ENCODE peak calls at places on chromosomes 2 and 18, in four cellular contexts. B, D, S and Z are unnamed samples.

GRCh38 chr2:159710601-159711180 is 1.6 kb upstream of the MARCHF7 start:
- DNase-seq in B (no peak), D (no peak), S (no peak), Z (no peak)

GRCh38 chr2:179884193-179884592 is 22.8 kb upstream of the ZNF385B start:
- DNase-seq in B (no peak), D (no peak), S (no peak), Z (no peak)

GRCh38 chr2:60512063-60512622 is 41.3 kb downstream of the BCL11A start:
- DNase-seq in B (no peak), D (no peak), S (no peak), Z (no peak)

GRCh38 chr18:13364721-13365205 is 146.2 kb downstream of the LDLRAD4 start:
- DNase-seq in B (no peak), D (no peak), S (no peak), Z (no peak)

GRCh38 chr18:42545825-42546224 is 569.7 kb downstream of the RIT2 start:
- DNase-seq in B (no peak), D (no peak), S (no peak), Z (no peak)

GRCh38 chr2:19541884-19542283 is 183.5 kb upstream of the OSR1 start:
- DNase-seq in B (no peak), D (no peak), S (no peak), Z (no peak)

GRCh38 chr2:29426354-29426753 is 311.1 kb downstream of the CLIP4 start:
- DNase-seq in B (no peak), D (no peak), S (no peak), Z (no peak)

GRCh38 chr2:30708491-30709290 is 98.6 kb downstream of the CAPN13 start:
- DNase-seq in B (peak; percentile 32), D (no peak), S (no peak), Z (no peak)

GRCh38 chr2:175111200-175111657 is 56.8 kb downstream of the ATF2 start:
- DNase-seq in B (no peak), D (peak; percentile 33), S (no peak), Z (no peak)

GRCh38 chr2:45055261-45055660 is 46.0 kb upstream of the SIX2 start:
- DNase-seq in B (no peak), D (no peak), S (no peak), Z (no peak)

GRCh38 chr18:13433088-13433487 is 214.5 kb downstream of the LDLRAD4 start:
- DNase-seq in B (no peak), D (no peak), S (no peak), Z (no peak)

GRCh38 chr2:236826727-236827126 is 257.1 kb downstream of the ACKR3 start:
- DNase-seq in B (no peak), D (no peak), S (no peak), Z (no peak)

GRCh38 chr18:36328385-36328858 is 30.9 kb downstream of the FHOD3 start:
- DNase-seq in B (no peak), D (no peak), S (no peak), Z (no peak)

GRCh38 chr2:22521620-22522019 is 863.4 kb upstream of the KLHL29 start:
- DNase-seq in B (no peak), D (peak; percentile 44), S (no peak), Z (no peak)

DNA sequence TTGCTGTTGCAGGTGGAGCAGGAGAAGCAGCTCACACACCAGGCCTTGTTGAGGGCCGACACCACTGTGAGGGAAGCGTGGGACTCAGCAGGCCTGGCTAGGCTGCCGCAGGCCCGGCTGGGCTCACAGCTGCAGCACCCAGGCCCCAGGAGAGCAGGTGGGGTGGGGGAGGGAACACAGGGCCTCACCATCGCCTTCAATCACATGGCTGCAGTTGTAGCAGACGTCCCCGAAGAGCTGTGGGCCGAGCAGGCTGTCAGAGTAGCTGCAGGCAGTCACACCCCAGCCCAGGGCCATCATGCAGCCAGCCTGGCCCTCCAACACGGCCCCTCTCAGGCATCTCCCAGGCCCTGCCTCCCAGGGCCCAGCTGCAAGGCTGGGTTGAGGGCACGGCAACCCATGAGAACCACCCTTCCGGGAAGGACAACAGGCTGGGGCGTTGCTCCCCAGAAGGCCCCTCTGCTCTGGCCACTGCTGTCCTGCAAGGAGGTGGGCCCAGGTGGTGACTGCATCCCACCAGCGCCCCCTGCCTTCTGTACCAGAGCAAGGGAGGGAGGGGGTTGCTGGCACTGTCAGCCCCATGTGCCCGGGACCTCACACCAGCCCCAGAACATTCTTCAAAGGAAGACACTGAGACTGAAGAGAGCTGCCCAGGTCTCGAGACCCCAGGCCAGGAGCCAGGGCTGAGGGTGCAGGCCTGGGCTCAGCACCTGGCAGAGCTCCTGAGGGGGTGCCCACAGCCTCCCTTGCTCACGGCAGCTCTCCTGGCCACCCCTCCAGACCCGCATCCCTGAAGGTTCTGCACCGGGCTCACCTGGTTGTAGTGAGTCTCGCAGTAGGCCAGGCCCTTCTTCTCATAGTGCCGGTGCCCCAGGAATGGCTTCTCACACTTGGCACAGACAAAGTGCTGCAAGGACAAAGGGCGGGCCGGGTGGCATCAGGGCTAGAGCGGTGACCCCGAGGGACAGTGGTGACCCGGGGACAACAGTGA is 5.6 kb upstream of the GPR17 start:
- DNase-seq in B (peak; percentile 65), D (peak; percentile 56), S (no peak), Z (peak; percentile 69)
- TF ChIP-seq CTCF in B (no peak), D (peak; percentile 54), S (no peak), Z (peak; percentile 61)

DNA sequence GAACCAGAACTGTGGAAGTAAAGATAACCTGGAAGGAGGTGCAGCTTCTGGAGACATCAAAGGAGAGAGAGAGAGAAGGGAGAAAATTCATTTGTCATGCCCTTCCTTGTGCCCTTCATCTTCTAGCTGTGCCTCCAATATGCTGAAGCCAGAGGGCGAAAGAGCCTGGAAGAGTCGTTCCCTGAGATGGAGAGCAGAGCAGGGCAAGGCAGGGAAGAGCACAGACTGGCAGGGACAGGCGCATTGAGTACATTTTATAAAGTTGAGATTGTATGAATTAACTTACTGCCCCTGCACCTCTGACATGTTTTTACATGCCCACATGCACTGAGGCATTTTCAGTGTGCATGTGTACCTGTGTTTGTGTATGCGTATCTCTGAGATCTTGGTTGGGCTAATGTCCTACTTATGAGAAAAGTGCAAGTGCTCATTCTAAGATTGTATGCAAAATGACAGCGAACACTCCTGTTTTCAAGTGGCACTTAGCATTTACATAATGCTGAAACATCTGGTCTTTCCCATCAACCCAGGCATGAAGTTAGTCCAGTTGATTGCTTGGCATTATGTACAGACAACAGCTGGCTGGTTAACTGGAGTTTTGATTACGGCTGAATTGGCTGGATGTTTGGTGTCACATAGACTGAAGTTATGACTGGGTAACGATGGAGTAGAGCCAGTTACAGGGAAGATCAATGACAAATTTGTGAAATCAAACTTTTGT is 23.7 kb upstream of the MMADHC start:
- DNase-seq in B (no peak), D (peak; percentile 49), S (no peak), Z (no peak)
- TF ChIP-seq CTCF in B (no peak), D (peak; percentile 54), S (no peak), Z (no peak)

DNA sequence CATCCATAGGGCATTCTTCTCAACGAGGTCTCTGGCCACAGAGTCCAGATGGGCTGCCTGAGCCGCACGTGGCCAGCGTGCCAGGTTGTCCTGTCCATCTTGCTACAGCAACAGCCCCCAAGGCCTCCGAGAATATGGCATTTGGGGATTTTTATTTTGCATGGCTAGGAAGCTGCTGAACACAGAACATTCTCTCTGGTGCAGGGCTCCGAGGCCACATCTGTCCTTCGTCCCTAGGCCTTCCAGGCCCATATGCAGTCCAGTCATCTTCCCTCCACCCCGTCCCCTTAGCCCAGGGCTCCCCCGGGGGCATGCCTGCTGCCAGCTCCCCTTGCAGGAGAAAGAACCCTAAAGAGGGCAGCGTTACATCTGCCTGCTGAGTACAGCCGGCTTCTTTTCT is 2.3 kb downstream of the HDAC4 start:
- DNase-seq in B (no peak), D (peak; percentile 27), S (no peak), Z (no peak)
- TF ChIP-seq CTCF in B (no peak), D (no peak), S (no peak), Z (no peak)

DNA sequence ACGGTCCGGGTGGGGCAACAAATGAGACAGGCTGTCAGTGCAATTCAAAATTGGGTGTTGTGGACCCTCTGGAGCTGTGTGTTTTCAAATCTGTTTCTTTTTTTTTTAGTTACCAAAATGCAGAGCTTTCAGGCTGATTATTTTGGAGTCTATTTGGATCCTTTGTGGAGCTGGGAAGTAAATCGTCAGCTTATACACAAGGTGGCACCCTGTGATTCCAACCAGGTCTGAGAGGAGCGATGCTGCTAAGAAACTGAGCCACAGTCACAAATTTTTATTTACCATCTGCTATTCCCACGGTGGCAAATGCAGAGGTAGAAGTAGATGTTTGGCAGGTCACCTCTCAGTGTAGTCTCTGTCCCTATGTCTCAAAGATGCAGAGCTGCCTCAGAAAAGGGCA is 3.8 kb upstream of the EPC2 start:
- DNase-seq in B (no peak), D (peak; percentile 23), S (no peak), Z (no peak)
- TF ChIP-seq CTCF in B (no peak), D (no peak), S (no peak), Z (no peak)

DNA sequence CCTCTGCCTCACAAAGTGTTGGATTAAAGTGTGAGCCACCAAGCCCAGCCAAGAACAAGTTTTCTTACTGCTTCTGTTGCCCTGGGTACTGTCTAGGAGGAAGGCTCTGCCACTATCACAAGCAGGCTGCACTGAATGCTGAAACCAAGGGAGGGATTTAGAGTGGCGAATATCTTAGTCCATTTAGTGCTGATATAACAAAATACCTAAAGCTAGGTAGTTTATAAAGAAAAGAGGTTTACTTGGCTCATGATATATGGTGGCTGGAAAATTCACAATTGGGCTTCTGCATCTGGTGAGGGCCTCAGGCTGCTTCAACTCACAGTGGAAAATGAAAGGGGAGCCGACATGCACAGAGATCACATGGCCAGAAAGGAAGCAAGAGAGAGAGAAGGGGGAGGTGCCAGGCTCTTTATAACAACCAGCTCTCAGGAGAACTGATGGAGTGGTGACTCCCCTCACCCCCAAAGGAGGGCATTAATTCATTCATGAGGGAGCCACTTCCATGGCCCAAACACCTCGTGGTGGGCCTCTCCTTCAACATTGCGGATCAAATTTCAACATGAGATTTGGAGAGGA is 146.0 kb upstream of the SERPINE2 start:
- DNase-seq in B (no peak), D (no peak), S (no peak), Z (no peak)
- TF ChIP-seq CTCF in B (no peak), D (no peak), S (no peak), Z (no peak)

DNA sequence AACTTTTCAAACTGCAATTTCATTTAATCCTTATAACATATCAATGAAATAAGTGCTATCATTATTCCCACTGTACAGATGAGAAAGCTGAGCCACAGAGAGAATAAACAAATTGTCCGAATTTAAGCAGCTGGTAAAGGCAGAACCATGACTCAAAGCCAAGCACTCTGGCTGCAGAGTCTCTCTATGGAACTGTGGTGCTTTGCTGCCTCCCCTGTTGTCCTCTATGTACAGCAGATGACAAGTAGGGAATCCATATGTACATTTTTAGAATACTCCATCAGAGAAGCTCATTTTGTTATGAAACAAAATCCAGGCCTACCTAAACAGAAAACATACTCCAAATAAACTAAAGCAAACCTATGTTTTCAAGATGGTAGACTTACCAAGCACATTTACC is 45.1 kb downstream of the FARSB start:
- DNase-seq in B (no peak), D (peak; percentile 39), S (no peak), Z (no peak)
- TF ChIP-seq CTCF in B (no peak), D (peak; percentile 54), S (no peak), Z (no peak)

DNA sequence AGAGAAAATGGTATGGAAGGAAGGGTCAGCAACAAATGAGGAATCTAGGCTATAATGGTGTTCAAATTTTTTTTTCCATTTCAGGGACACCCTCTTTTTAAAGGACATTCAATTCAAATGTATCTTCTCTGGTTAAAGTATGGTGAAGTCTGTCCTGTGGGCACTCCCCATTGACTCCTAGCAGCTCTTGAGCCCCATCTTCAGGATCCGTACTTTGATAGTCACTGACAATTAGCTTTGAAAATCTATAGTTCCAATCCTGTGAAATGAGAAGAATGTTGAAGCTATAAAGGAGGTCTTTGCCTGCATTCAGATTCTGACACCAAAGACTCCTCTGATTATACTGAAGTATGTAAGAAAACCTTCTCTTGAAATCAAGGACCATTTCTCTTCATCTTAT is 43.3 kb downstream of the KCNH7 start:
- DNase-seq in B (no peak), D (peak; percentile 46), S (peak; percentile 8), Z (no peak)
- TF ChIP-seq CTCF in B (no peak), D (peak; percentile 53), S (no peak), Z (no peak)

GRCh38 chr18:24570716-24571115 is 110.3 kb downstream of the HRH4 start:
- DNase-seq in B (no peak), D (no peak), S (no peak), Z (no peak)
- TF ChIP-seq CTCF in B (no peak), D (no peak), S (no peak), Z (no peak)